ENCODE peak calls at places on chromosomes 16 and 17, in four cellular contexts. One of them, this sample, is unnamed. For H3K9me3 and H3K4me1, the result is how much of the 10 kb centered on the place peaks cover.

GRCh38 chr17:16886655-16887322 is 85.1 kb downstream of the TNFRSF13B start:
- DNase-seq in left ventricle myocardium inferior: no peak
- DNase-seq in psoas muscle: no peak
- DNase-seq in breast epithelium: no peak
- DNase-seq in this sample: no peak

GRCh38 chr17:74822329-74823175 is 37.1 kb downstream of the GRIN2C start:
- DNase-seq in breast epithelium: no peak
- DNase-seq in psoas muscle: no peak
- DNase-seq in left ventricle myocardium inferior: peak
- DNase-seq in this sample: no peak

GRCh38 chr16:85418978-85419491 is 194.1 kb upstream of the GSE1 start:
- DNase-seq in psoas muscle: no peak
- DNase-seq in left ventricle myocardium inferior: peak
- DNase-seq in breast epithelium: no peak
- DNase-seq in this sample: no peak

GRCh38 chr17:27805520-27806146 is 5.3 kb upstream of the NOS2 start:
- DNase-seq in psoas muscle: peak
- DNase-seq in breast epithelium: peak
- DNase-seq in left ventricle myocardium inferior: peak
- DNase-seq in this sample: peak

GRCh38 chr17:6509295-6509771 is 47.0 kb downstream of the PITPNM3 start:
- DNase-seq in left ventricle myocardium inferior: no peak
- DNase-seq in psoas muscle: no peak
- DNase-seq in breast epithelium: no peak
- DNase-seq in this sample: no peak

GRCh38 chr16:54473201-54473993 is 186.8 kb upstream of the IRX3 start:
- DNase-seq in breast epithelium: no peak
- DNase-seq in psoas muscle: no peak
- DNase-seq in left ventricle myocardium inferior: no peak
- DNase-seq in this sample: no peak

GRCh38 chr17:77725851-77726250 is 232.7 kb upstream of the TNRC6C start:
- DNase-seq in left ventricle myocardium inferior: no peak
- DNase-seq in psoas muscle: no peak
- DNase-seq in breast epithelium: no peak
- DNase-seq in this sample: no peak

GRCh38 chr17:29586676-29587469 is 2.6 kb downstream of the GIT1 start:
- DNase-seq in breast epithelium: no peak
- DNase-seq in psoas muscle: no peak
- DNase-seq in left ventricle myocardium inferior: no peak
- DNase-seq in this sample: no peak

GRCh38 chr17:45788057-45788456 is 3.9 kb downstream of the CRHR1 start:
- DNase-seq in breast epithelium: no peak
- DNase-seq in left ventricle myocardium inferior: no peak
- DNase-seq in psoas muscle: no peak
- DNase-seq in this sample: no peak

GRCh38 chr16:82639666-82640336 is 13.0 kb downstream of the CDH13 start:
- DNase-seq in left ventricle myocardium inferior: peak
- DNase-seq in breast epithelium: no peak
- DNase-seq in psoas muscle: peak
- DNase-seq in this sample: peak

GRCh38 chr16:89033304-89033703 is 56.3 kb upstream of the CBFA2T3 start:
- DNase-seq in psoas muscle: no peak
- DNase-seq in left ventricle myocardium inferior: no peak
- DNase-seq in breast epithelium: no peak
- DNase-seq in this sample: no peak

DNA sequence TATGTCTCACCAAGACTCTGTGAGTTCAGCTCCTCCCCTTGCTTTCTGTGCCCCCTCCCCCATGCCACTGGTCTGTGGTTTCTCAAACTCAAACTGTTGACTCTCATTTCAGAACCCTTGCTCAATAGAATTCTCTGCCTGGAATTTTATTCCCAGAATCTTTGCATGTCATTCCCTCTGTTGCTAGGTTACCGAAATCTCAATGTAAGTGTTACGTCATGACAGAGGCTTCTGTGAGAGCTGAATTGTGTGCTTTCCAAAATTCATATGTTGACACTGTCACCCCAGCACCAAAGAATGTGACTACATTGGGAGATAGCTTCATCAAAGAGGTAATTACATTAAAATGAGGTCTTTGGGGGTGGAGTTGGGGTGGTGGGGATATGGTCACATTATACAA is 1938.8 kb downstream of the TP53TG3F start:
- DNase-seq in left ventricle myocardium inferior: no peak
- DNase-seq in breast epithelium: no peak
- DNase-seq in psoas muscle: no peak
- DNase-seq in this sample: no peak
- H3K9me3 ChIP-seq in left ventricle myocardium inferior: under half
- H3K9me3 ChIP-seq in breast epithelium: under half
- H3K9me3 ChIP-seq in psoas muscle: under half
- H3K9me3 ChIP-seq in this sample: under half

DNA sequence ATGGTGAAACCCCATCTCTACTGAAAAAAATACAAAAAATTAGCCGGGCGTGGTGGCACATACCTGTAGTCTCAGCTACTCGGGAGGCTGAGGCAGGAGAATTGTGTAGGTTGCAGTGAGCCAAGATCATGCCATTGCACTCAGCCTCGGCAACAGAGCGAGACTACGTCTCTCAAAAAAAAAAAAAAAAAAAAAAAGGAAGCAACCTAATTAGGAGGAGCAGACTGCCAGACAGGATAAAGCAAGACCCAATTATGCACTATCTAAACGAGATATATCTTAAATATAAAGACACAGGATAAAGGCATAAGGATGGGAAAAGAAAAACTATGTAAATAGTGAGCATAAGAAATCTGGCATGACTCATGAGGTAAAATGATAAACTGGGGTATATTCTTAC is 5.0 kb downstream of the TXNDC11 start:
- DNase-seq in psoas muscle: no peak
- DNase-seq in left ventricle myocardium inferior: no peak
- DNase-seq in breast epithelium: no peak
- DNase-seq in this sample: no peak
- H3K4me1 ChIP-seq in psoas muscle: half or more
- H3K4me1 ChIP-seq in left ventricle myocardium inferior: half or more
- H3K4me1 ChIP-seq in breast epithelium: under half
- H3K4me1 ChIP-seq in this sample: under half

GRCh38 chr17:40091691-40092397 is 8.5 kb downstream of the NR1D1 start:
- DNase-seq in left ventricle myocardium inferior: no peak
- DNase-seq in psoas muscle: peak
- DNase-seq in breast epithelium: no peak
- DNase-seq in this sample: no peak
- H3K4me3 ChIP-seq in left ventricle myocardium inferior: no peak
- H3K4me3 ChIP-seq in psoas muscle: peak
- H3K4me3 ChIP-seq in breast epithelium: no peak
- H3K4me3 ChIP-seq in this sample: no peak

GRCh38 chr16:35447010-35447558 is 1987.7 kb downstream of the TP53TG3F start:
- DNase-seq in psoas muscle: no peak
- DNase-seq in breast epithelium: no peak
- DNase-seq in left ventricle myocardium inferior: no peak
- DNase-seq in this sample: no peak
- H3K9me3 ChIP-seq in psoas muscle: under half
- H3K9me3 ChIP-seq in breast epithelium: under half
- H3K9me3 ChIP-seq in left ventricle myocardium inferior: half or more
- H3K9me3 ChIP-seq in this sample: under half

GRCh38 chr17:49746791-49747490 is 17.0 kb downstream of the FAM117A start:
- DNase-seq in psoas muscle: no peak
- DNase-seq in breast epithelium: no peak
- DNase-seq in left ventricle myocardium inferior: no peak
- DNase-seq in this sample: no peak

GRCh38 chr17:49749730-49750129 is 14.2 kb downstream of the FAM117A start:
- DNase-seq in breast epithelium: no peak
- DNase-seq in psoas muscle: no peak
- DNase-seq in left ventricle myocardium inferior: no peak
- DNase-seq in this sample: no peak

GRCh38 chr17:49748223-49748622 is 15.7 kb downstream of the FAM117A start:
- DNase-seq in left ventricle myocardium inferior: no peak
- DNase-seq in psoas muscle: no peak
- DNase-seq in breast epithelium: no peak
- DNase-seq in this sample: peak

GRCh38 chr17:49747632-49748031 is 16.3 kb downstream of the FAM117A start:
- DNase-seq in breast epithelium: no peak
- DNase-seq in psoas muscle: no peak
- DNase-seq in left ventricle myocardium inferior: no peak
- DNase-seq in this sample: no peak

GRCh38 chr17:49748791-49749190 is 15.1 kb downstream of the FAM117A start:
- DNase-seq in psoas muscle: no peak
- DNase-seq in left ventricle myocardium inferior: no peak
- DNase-seq in breast epithelium: no peak
- DNase-seq in this sample: peak
- H3K4me1 ChIP-seq in psoas muscle: under half
- H3K4me1 ChIP-seq in left ventricle myocardium inferior: half or more
- H3K4me1 ChIP-seq in breast epithelium: under half
- H3K4me1 ChIP-seq in this sample: half or more

GRCh38 chr16:81003064-81003463 is 3.6 kb downstream of the CMC2 start:
- DNase-seq in psoas muscle: no peak
- DNase-seq in left ventricle myocardium inferior: no peak
- DNase-seq in breast epithelium: no peak
- DNase-seq in this sample: no peak

GRCh38 chr16:81003610-81004460 is 2.9 kb downstream of the CMC2 start:
- DNase-seq in breast epithelium: no peak
- DNase-seq in psoas muscle: no peak
- DNase-seq in left ventricle myocardium inferior: no peak
- DNase-seq in this sample: no peak

GRCh38 chr16:81006472-81007311 is at the start of the genes CENPN and CMC2:
- DNase-seq in left ventricle myocardium inferior: peak
- DNase-seq in psoas muscle: peak
- DNase-seq in breast epithelium: peak
- DNase-seq in this sample: peak

GRCh38 chr16:81005644-81006471 is 827 bp downstream of the CMC2 start:
- DNase-seq in psoas muscle: no peak
- DNase-seq in left ventricle myocardium inferior: no peak
- DNase-seq in breast epithelium: no peak
- DNase-seq in this sample: no peak

GRCh38 chr16:81004646-81005353 is 1.9 kb downstream of the CMC2 start:
- DNase-seq in breast epithelium: no peak
- DNase-seq in left ventricle myocardium inferior: no peak
- DNase-seq in psoas muscle: no peak
- DNase-seq in this sample: no peak
- H3K4me3 ChIP-seq in breast epithelium: no peak
- H3K4me3 ChIP-seq in left ventricle myocardium inferior: peak
- H3K4me3 ChIP-seq in psoas muscle: peak
- H3K4me3 ChIP-seq in this sample: peak

GRCh38 chr16:3305109-3306068 is at the start of the genes TIGD7 and ZNF75A:
- DNase-seq in breast epithelium: peak
- DNase-seq in left ventricle myocardium inferior: peak
- DNase-seq in psoas muscle: peak
- DNase-seq in this sample: peak

GRCh38 chr16:3306078-3306477 is 781 bp downstream of the ZNF75A start:
- DNase-seq in psoas muscle: no peak
- DNase-seq in breast epithelium: no peak
- DNase-seq in left ventricle myocardium inferior: no peak
- DNase-seq in this sample: no peak

DNA sequence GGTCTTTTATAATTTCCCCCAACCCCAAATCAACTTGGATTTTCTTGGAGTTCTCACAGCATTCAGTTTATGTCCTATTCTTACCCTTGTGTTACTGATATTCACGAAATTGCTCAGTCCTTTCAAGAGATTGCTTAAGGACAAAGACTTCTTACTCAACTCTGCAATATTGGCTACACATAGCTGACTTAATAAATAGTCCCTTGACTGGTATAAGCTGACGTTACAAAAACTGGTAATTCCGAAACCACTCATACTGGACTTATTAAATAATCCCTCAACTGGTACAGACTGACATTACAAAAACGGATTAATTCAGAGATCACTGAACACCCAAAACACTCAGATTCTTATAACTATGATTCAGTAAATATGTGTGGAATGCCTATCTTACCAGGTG is 860 bp downstream of the TIGD7 start:
- DNase-seq in psoas muscle: no peak
- DNase-seq in breast epithelium: no peak
- DNase-seq in left ventricle myocardium inferior: no peak
- DNase-seq in this sample: no peak
- H3K9me3 ChIP-seq in psoas muscle: half or more
- H3K9me3 ChIP-seq in breast epithelium: half or more
- H3K9me3 ChIP-seq in left ventricle myocardium inferior: half or more
- H3K9me3 ChIP-seq in this sample: under half